ENCODE peak calls at places on chromosomes 1 and 21, in five cellular contexts. Z is H4, J is heart left ventricle, E is NCI-H446, S is PC-3. C is an unnamed sample.

GRCh38 chr1:88579598-88579997 is 104.5 kb upstream of the PKN2 start:
- DNase-seq in S (no peak), J (no peak), Z (no peak), E (no peak), C (no peak)

GRCh38 chr1:7574121-7575040 is 196.7 kb upstream of the VAMP3 start:
- DNase-seq in Z (no peak), S (no peak), J (no peak), E (no peak), C (no peak)

GRCh38 chr1:104190821-104191220 is 441.1 kb downstream of the AMY1C start:
- DNase-seq in Z (no peak), S (no peak), E (no peak), J (no peak), C (no peak)

GRCh38 chr1:11697893-11698210 is 6.3 kb downstream of the DRAXIN start:
- DNase-seq in E (no peak), S (no peak), J (no peak), Z (no peak), C (no peak)

GRCh38 chr1:27116210-27116609 is 38.7 kb downstream of the SLC9A1 start:
- DNase-seq in J (peak), E (peak), Z (no peak), S (no peak), C (no peak)

GRCh38 chr21:16071082-16071481 is 341.3 kb downstream of the USP25 start:
- DNase-seq in J (no peak), Z (peak), E (peak), S (no peak), C (peak)

GRCh38 chr1:14128096-14128495 is 428.1 kb downstream of the PRDM2 start:
- DNase-seq in J (no peak), Z (no peak), E (no peak), S (peak), C (no peak)

GRCh38 chr1:23777979-23778814 is at the start of gene PITHD1:
- DNase-seq in E (peak), J (peak), S (peak), Z (peak), C (peak)

GRCh38 chr21:42243026-42243425 is 24.1 kb downstream of the ABCG1 start:
- DNase-seq in J (no peak), E (no peak), S (no peak), Z (no peak), C (no peak)

GRCh38 chr21:21860888-21861287 is 862.7 kb downstream of the NCAM2 start:
- DNase-seq in J (no peak), S (peak), E (no peak), Z (peak), C (no peak)

GRCh38 chr1:24204116-24204515 is 17.0 kb upstream of the IFNLR1 start:
- DNase-seq in J (no peak), E (no peak), S (no peak), Z (no peak), C (no peak)

GRCh38 chr1:14659913-14660312 is 61.4 kb downstream of the KAZN start:
- DNase-seq in S (no peak), Z (no peak), E (no peak), J (no peak), C (no peak)

GRCh38 chr1:150999051-150999674 is 7.5 kb downstream of the MINDY1 start:
- DNase-seq in J (no peak), Z (peak), S (peak), E (no peak), C (no peak)

GRCh38 chr1:40925834-40926403 is 53.6 kb upstream of the CTPS1 start:
- DNase-seq in S (no peak), J (no peak), Z (no peak), E (no peak), C (no peak)

GRCh38 chr1:83060216-83060615 is 938.7 kb downstream of the TTLL7 start:
- DNase-seq in E (peak), S (peak), Z (no peak), J (no peak), C (no peak)